ENCODE peak calls at places on chromosomes 12 and 14, in eight cellular contexts. One of them, this sample, is unnamed.

GRCh38 chr14:28774764-28775738 is 8.5 kb downstream of the FOXG1 start:
- DNase-seq in NCI-H460: no peak
- DNase-seq in lower lobe of right lung: no peak
- DNase-seq in activated gamma-delta T cell treated with Interleukin-2 at 50 U/mL for 16 hours: no peak
- DNase-seq in stimulated activated CD4-positive, alpha-beta T cell treated with anti-CD3 and anti-CD28 coated beads, Interleukin-2, amount 100 ng/mL, for 48 hours: no peak
- DNase-seq in AG08395: no peak
- DNase-seq in CD8-positive, alpha-beta T cell: no peak
- DNase-seq in ELF-1: no peak
- DNase-seq in this sample: no peak

GRCh38 chr12:49518914-49519573 is 19.8 kb upstream of the KCNH3 start:
- DNase-seq in AG08395: peak; percentile 48
- DNase-seq in stimulated activated CD4-positive, alpha-beta T cell treated with anti-CD3 and anti-CD28 coated beads, Interleukin-2, amount 100 ng/mL, for 48 hours: no peak
- DNase-seq in activated gamma-delta T cell treated with Interleukin-2 at 50 U/mL for 16 hours: no peak
- DNase-seq in NCI-H460: no peak
- DNase-seq in ELF-1: no peak
- DNase-seq in CD8-positive, alpha-beta T cell: no peak
- DNase-seq in lower lobe of right lung: no peak
- DNase-seq in this sample: no peak

GRCh38 chr12:106015646-106016045 is 123.1 kb downstream of the NUAK1 start:
- DNase-seq in stimulated activated CD4-positive, alpha-beta T cell treated with anti-CD3 and anti-CD28 coated beads, Interleukin-2, amount 100 ng/mL, for 48 hours: no peak
- DNase-seq in ELF-1: no peak
- DNase-seq in lower lobe of right lung: no peak
- DNase-seq in activated gamma-delta T cell treated with Interleukin-2 at 50 U/mL for 16 hours: no peak
- DNase-seq in AG08395: no peak
- DNase-seq in CD8-positive, alpha-beta T cell: no peak
- DNase-seq in NCI-H460: no peak
- DNase-seq in this sample: no peak

GRCh38 chr14:67517083-67517482 is 16.0 kb upstream of the PLEKHH1 start:
- DNase-seq in NCI-H460: no peak
- DNase-seq in CD8-positive, alpha-beta T cell: no peak
- DNase-seq in activated gamma-delta T cell treated with Interleukin-2 at 50 U/mL for 16 hours: no peak
- DNase-seq in AG08395: peak; percentile 61
- DNase-seq in ELF-1: peak; percentile 36
- DNase-seq in stimulated activated CD4-positive, alpha-beta T cell treated with anti-CD3 and anti-CD28 coated beads, Interleukin-2, amount 100 ng/mL, for 48 hours: no peak
- DNase-seq in lower lobe of right lung: no peak
- DNase-seq in this sample: no peak

GRCh38 chr12:28034271-28034670 is 61.7 kb upstream of the PTHLH start:
- DNase-seq in stimulated activated CD4-positive, alpha-beta T cell treated with anti-CD3 and anti-CD28 coated beads, Interleukin-2, amount 100 ng/mL, for 48 hours: no peak
- DNase-seq in activated gamma-delta T cell treated with Interleukin-2 at 50 U/mL for 16 hours: no peak
- DNase-seq in AG08395: no peak
- DNase-seq in lower lobe of right lung: no peak
- DNase-seq in NCI-H460: no peak
- DNase-seq in CD8-positive, alpha-beta T cell: no peak
- DNase-seq in ELF-1: no peak
- DNase-seq in this sample: no peak

GRCh38 chr12:50715174-50715573 is 48.7 kb upstream of the ATF1 start:
- DNase-seq in stimulated activated CD4-positive, alpha-beta T cell treated with anti-CD3 and anti-CD28 coated beads, Interleukin-2, amount 100 ng/mL, for 48 hours: no peak
- DNase-seq in ELF-1: no peak
- DNase-seq in NCI-H460: no peak
- DNase-seq in AG08395: peak; percentile 10
- DNase-seq in activated gamma-delta T cell treated with Interleukin-2 at 50 U/mL for 16 hours: no peak
- DNase-seq in CD8-positive, alpha-beta T cell: no peak
- DNase-seq in lower lobe of right lung: no peak
- DNase-seq in this sample: no peak

GRCh38 chr12:69977991-69978390 is 153.0 kb downstream of the MYRFL start:
- DNase-seq in ELF-1: no peak
- DNase-seq in stimulated activated CD4-positive, alpha-beta T cell treated with anti-CD3 and anti-CD28 coated beads, Interleukin-2, amount 100 ng/mL, for 48 hours: no peak
- DNase-seq in NCI-H460: no peak
- DNase-seq in activated gamma-delta T cell treated with Interleukin-2 at 50 U/mL for 16 hours: no peak
- DNase-seq in lower lobe of right lung: no peak
- DNase-seq in AG08395: no peak
- DNase-seq in CD8-positive, alpha-beta T cell: no peak
- DNase-seq in this sample: no peak

GRCh38 chr12:119624971-119625370 is 31.4 kb downstream of the TMEM233 start:
- DNase-seq in NCI-H460: no peak
- DNase-seq in lower lobe of right lung: no peak
- DNase-seq in ELF-1: no peak
- DNase-seq in CD8-positive, alpha-beta T cell: no peak
- DNase-seq in stimulated activated CD4-positive, alpha-beta T cell treated with anti-CD3 and anti-CD28 coated beads, Interleukin-2, amount 100 ng/mL, for 48 hours: no peak
- DNase-seq in activated gamma-delta T cell treated with Interleukin-2 at 50 U/mL for 16 hours: no peak
- DNase-seq in AG08395: no peak
- DNase-seq in this sample: no peak

GRCh38 chr12:124921200-124922008 is 7.0 kb upstream of the UBC start:
- DNase-seq in ELF-1: peak; percentile 79
- DNase-seq in lower lobe of right lung: peak; percentile 69
- DNase-seq in AG08395: peak; percentile 30
- DNase-seq in NCI-H460: peak; percentile 67
- DNase-seq in activated gamma-delta T cell treated with Interleukin-2 at 50 U/mL for 16 hours: peak; percentile 44
- DNase-seq in CD8-positive, alpha-beta T cell: peak; percentile 63
- DNase-seq in stimulated activated CD4-positive, alpha-beta T cell treated with anti-CD3 and anti-CD28 coated beads, Interleukin-2, amount 100 ng/mL, for 48 hours: peak; percentile 76
- DNase-seq in this sample: no peak

GRCh38 chr12:56300644-56301464 is 724 bp upstream of the CS start:
- DNase-seq in CD8-positive, alpha-beta T cell: no peak
- DNase-seq in activated gamma-delta T cell treated with Interleukin-2 at 50 U/mL for 16 hours: no peak
- DNase-seq in NCI-H460: no peak
- DNase-seq in AG08395: no peak
- DNase-seq in lower lobe of right lung: no peak
- DNase-seq in stimulated activated CD4-positive, alpha-beta T cell treated with anti-CD3 and anti-CD28 coated beads, Interleukin-2, amount 100 ng/mL, for 48 hours: peak; percentile 9
- DNase-seq in ELF-1: no peak
- DNase-seq in this sample: no peak

GRCh38 chr14:51604078-51604477 is 47.6 kb upstream of the FRMD6 start:
- DNase-seq in ELF-1: peak; percentile 23
- DNase-seq in AG08395: peak; percentile 77
- DNase-seq in NCI-H460: no peak
- DNase-seq in CD8-positive, alpha-beta T cell: no peak
- DNase-seq in stimulated activated CD4-positive, alpha-beta T cell treated with anti-CD3 and anti-CD28 coated beads, Interleukin-2, amount 100 ng/mL, for 48 hours: no peak
- DNase-seq in lower lobe of right lung: no peak
- DNase-seq in activated gamma-delta T cell treated with Interleukin-2 at 50 U/mL for 16 hours: no peak
- DNase-seq in this sample: no peak

GRCh38 chr14:37559386-37559785 is 35.7 kb downstream of the FOXA1 start:
- DNase-seq in AG08395: no peak
- DNase-seq in stimulated activated CD4-positive, alpha-beta T cell treated with anti-CD3 and anti-CD28 coated beads, Interleukin-2, amount 100 ng/mL, for 48 hours: no peak
- DNase-seq in CD8-positive, alpha-beta T cell: no peak
- DNase-seq in lower lobe of right lung: no peak
- DNase-seq in activated gamma-delta T cell treated with Interleukin-2 at 50 U/mL for 16 hours: no peak
- DNase-seq in NCI-H460: no peak
- DNase-seq in ELF-1: no peak
- DNase-seq in this sample: no peak

GRCh38 chr14:33643782-33644181 is 307.1 kb downstream of the EGLN3 start:
- DNase-seq in NCI-H460: no peak
- DNase-seq in stimulated activated CD4-positive, alpha-beta T cell treated with anti-CD3 and anti-CD28 coated beads, Interleukin-2, amount 100 ng/mL, for 48 hours: no peak
- DNase-seq in ELF-1: no peak
- DNase-seq in AG08395: no peak
- DNase-seq in lower lobe of right lung: no peak
- DNase-seq in CD8-positive, alpha-beta T cell: no peak
- DNase-seq in activated gamma-delta T cell treated with Interleukin-2 at 50 U/mL for 16 hours: no peak
- DNase-seq in this sample: no peak

GRCh38 chr12:120342156-120342555 is 14.6 kb upstream of the PLA2G1B start:
- DNase-seq in AG08395: no peak
- DNase-seq in activated gamma-delta T cell treated with Interleukin-2 at 50 U/mL for 16 hours: no peak
- DNase-seq in lower lobe of right lung: no peak
- DNase-seq in stimulated activated CD4-positive, alpha-beta T cell treated with anti-CD3 and anti-CD28 coated beads, Interleukin-2, amount 100 ng/mL, for 48 hours: no peak
- DNase-seq in CD8-positive, alpha-beta T cell: no peak
- DNase-seq in ELF-1: no peak
- DNase-seq in NCI-H460: no peak
- DNase-seq in this sample: no peak

GRCh38 chr14:103684871-103685270 is 30.4 kb downstream of the XRCC3 start:
- DNase-seq in AG08395: no peak
- DNase-seq in CD8-positive, alpha-beta T cell: no peak
- DNase-seq in stimulated activated CD4-positive, alpha-beta T cell treated with anti-CD3 and anti-CD28 coated beads, Interleukin-2, amount 100 ng/mL, for 48 hours: no peak
- DNase-seq in lower lobe of right lung: no peak
- DNase-seq in activated gamma-delta T cell treated with Interleukin-2 at 50 U/mL for 16 hours: no peak
- DNase-seq in NCI-H460: no peak
- DNase-seq in ELF-1: no peak
- DNase-seq in this sample: no peak

GRCh38 chr12:56990648-56991318 is 15.6 kb downstream of the ZBTB39 start:
- DNase-seq in CD8-positive, alpha-beta T cell: no peak
- DNase-seq in NCI-H460: no peak
- DNase-seq in stimulated activated CD4-positive, alpha-beta T cell treated with anti-CD3 and anti-CD28 coated beads, Interleukin-2, amount 100 ng/mL, for 48 hours: no peak
- DNase-seq in AG08395: no peak
- DNase-seq in lower lobe of right lung: no peak
- DNase-seq in ELF-1: no peak
- DNase-seq in activated gamma-delta T cell treated with Interleukin-2 at 50 U/mL for 16 hours: no peak
- DNase-seq in this sample: no peak